ENCODE peak calls at places on chromosomes 6 and 20, in seven cellular contexts. G is Panc1, D is HCT116, V is K562, X is HepG2, S is SK-N-SH, W is GM12878. M is an unnamed sample.

GRCh38 chr6:150773969-150774368 is 91.5 kb upstream of the MTHFD1L start:
- DNase-seq in S (no peak), W (no peak), G (no peak), V (no peak), D (no peak), X (no peak), M (no peak)

GRCh38 chr20:34163316-34163715 is 51.3 kb upstream of the EIF2S2 start:
- DNase-seq in D (no peak), V (no peak), G (no peak), X (no peak), S (no peak), W (no peak), M (no peak)

GRCh38 chr20:62837790-62838458 is 21.1 kb downstream of the COL9A3 start:
- DNase-seq in W (no peak), G (no peak), S (peak; percentile 92), D (no peak), X (peak; percentile 68), V (no peak), M (no peak)

GRCh38 chr20:56752274-56752673 is 123.2 kb downstream of the TFAP2C start:
- DNase-seq in X (no peak), S (no peak), V (no peak), G (no peak), D (no peak), W (no peak), M (no peak)

GRCh38 chr6:12229332-12229731 is 60.8 kb upstream of the EDN1 start:
- DNase-seq in S (no peak), X (no peak), D (no peak), V (no peak), G (no peak), W (no peak), M (no peak)

GRCh38 chr6:142927274-142927586 is 17.7 kb downstream of the HIVEP2 start:
- DNase-seq in S (no peak), D (no peak), W (no peak), G (no peak), X (no peak), V (no peak), M (no peak)

GRCh38 chr6:156846845-156847599 is 69.8 kb downstream of the ARID1B start:
- DNase-seq in G (no peak), X (no peak), W (no peak), V (no peak), S (no peak), D (no peak), M (peak; percentile 46)

GRCh38 chr6:38306915-38307314 is 332.8 kb downstream of the BTBD9 start:
- DNase-seq in V (no peak), X (no peak), W (no peak), G (no peak), D (no peak), S (no peak), M (no peak)

GRCh38 chr6:105596284-105596755 is 193.4 kb upstream of the PREP start:
- DNase-seq in W (no peak), D (no peak), X (no peak), V (no peak), S (no peak), G (peak; percentile 85), M (no peak)

GRCh38 chr6:30194797-30195690 is 18.2 kb downstream of the TRIM26 start:
- DNase-seq in W (no peak), X (no peak), V (no peak), D (no peak), S (no peak), G (no peak), M (no peak)

GRCh38 chr20:49567421-49568256 is at the start of gene PTGIS:
- DNase-seq in S (peak; percentile 87), G (no peak), X (no peak), D (no peak), V (no peak), W (no peak), M (peak; percentile 86)

GRCh38 chr6:137229075-137229759 is 10.0 kb upstream of the IFNGR1 start:
- DNase-seq in V (no peak), X (no peak), S (no peak), G (no peak), D (no peak), W (no peak), M (no peak)

GRCh38 chr20:44589522-44589921 is 7.1 kb downstream of the PKIG start:
- DNase-seq in S (no peak), V (no peak), W (no peak), D (no peak), X (no peak), G (no peak), M (no peak)

GRCh38 chr6:23656257-23656731 is 469.7 kb upstream of the NRSN1 start:
- DNase-seq in S (peak; percentile 12), G (no peak), W (no peak), D (no peak), V (no peak), X (no peak), M (peak; percentile 18)

GRCh38 chr6:160160450-160160849 is 38.8 kb downstream of the SLC22A1 start:
- DNase-seq in G (no peak), X (peak; percentile 72), S (no peak), V (peak; percentile 46), D (no peak), W (no peak), M (no peak)
- TF ChIP-seq POLR2AphosphoS5 in G (no peak), X (no peak), S (no peak), V (no peak), D (no peak), W (no peak), M (no peak)

GRCh38 chr6:69816569-69816968 is 19.8 kb upstream of the LMBRD1 start:
- DNase-seq in G (no peak), V (no peak), W (no peak), D (no peak), X (no peak), S (no peak), M (peak; percentile 53)

GRCh38 chr6:69819138-69819537 is 22.3 kb upstream of the LMBRD1 start:
- DNase-seq in X (no peak), G (no peak), V (no peak), D (no peak), W (no peak), S (no peak), M (no peak)

GRCh38 chr6:69818223-69818930 is 21.6 kb upstream of the LMBRD1 start:
- DNase-seq in G (no peak), D (no peak), W (no peak), V (no peak), X (no peak), S (no peak), M (no peak)

GRCh38 chr6:69816017-69816416 is 19.2 kb upstream of the LMBRD1 start:
- DNase-seq in G (no peak), W (no peak), D (no peak), S (no peak), X (no peak), V (no peak), M (no peak)

GRCh38 chr6:69817358-69817757 is 20.5 kb upstream of the LMBRD1 start:
- DNase-seq in V (no peak), X (no peak), G (no peak), D (no peak), S (no peak), W (no peak), M (no peak)
- H3K4me1 ChIP-seq in V (no peaks in the 10 kb centered on the region), X (peaks cover 5% of the 10 kb centered on the region), G (no peaks in the 10 kb centered on the region), D (no peaks in the 10 kb centered on the region), S (no peaks in the 10 kb centered on the region), W (peaks cover 41% of the 10 kb centered on the region), M (peaks cover 34% of the 10 kb centered on the region)

DNA sequence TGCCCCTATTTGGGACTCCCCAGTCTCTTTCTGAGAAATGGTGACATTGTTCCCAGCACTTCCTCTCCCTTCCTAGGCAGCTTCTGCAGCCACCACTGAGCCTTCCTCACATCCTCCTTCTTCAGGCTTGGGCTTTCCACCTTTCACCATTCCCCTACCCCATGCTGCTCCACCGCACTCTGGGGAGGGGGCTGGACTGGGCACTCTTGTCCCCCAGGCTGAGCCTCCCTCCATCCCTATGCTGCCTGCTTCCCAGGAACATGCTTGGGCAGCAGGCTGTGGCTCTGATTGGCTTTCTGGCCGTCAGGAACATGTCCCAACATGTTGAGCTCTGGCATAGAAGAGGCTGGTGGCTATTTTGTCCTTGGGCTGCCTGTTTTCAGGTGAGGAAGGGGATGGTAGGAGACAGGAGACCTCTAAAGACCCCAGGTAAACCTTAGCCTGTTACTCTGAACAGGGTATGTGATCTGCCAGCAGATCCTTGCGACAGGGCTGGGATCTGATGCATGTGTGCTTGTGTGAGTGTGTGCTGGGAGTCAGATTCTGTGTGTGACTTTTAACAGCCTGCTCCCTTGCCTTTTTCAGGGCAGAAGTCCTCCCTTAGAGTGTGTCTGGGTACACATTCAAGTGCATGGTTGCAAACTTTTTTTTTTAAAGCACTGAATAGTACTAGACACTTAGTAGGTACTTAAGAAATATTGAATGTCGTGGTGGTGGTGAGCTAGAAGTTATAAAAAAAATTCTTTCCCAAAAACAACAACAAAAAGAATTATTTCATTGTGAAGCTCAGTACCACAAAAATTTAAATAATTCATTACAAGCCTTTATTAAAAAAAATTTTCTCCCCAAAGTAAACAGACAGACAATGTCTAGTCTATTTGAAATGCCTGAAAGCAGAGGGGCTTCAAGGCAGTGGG is 2.1 kb upstream of the CDKN1A start:
- DNase-seq in X (peak; percentile 81), D (no peak), W (no peak), V (no peak), S (peak; percentile 55), G (no peak), M (no peak)
- TF ChIP-seq REST in X (peak; percentile 37), D (no peak), W (no peak), V (no peak), S (no peak), G (no peak), M (no peak)

GRCh38 chr6:56244089-56244488 is 3.3 kb downstream of the COL21A1 start:
- DNase-seq in V (no peak), S (no peak), X (no peak), D (no peak), G (no peak), W (no peak), M (no peak)
- TF ChIP-seq POLR2AphosphoS5 in V (no peak), S (no peak), X (no peak), D (no peak), G (no peak), W (no peak), M (no peak)

GRCh38 chr6:89346433-89346832 is 6.1 kb downstream of the UBE2J1 start:
- DNase-seq in W (no peak), D (no peak), V (no peak), G (no peak), X (no peak), S (no peak), M (no peak)

GRCh38 chr6:89351632-89352328 is 742 bp downstream of the UBE2J1 start:
- DNase-seq in W (no peak), D (no peak), G (no peak), S (peak; percentile 34), V (no peak), X (no peak), M (peak; percentile 53)

GRCh38 chr6:89350281-89351037 is 2.1 kb downstream of the UBE2J1 start:
- DNase-seq in V (peak; percentile 26), G (no peak), D (no peak), X (no peak), W (no peak), S (no peak), M (no peak)

GRCh38 chr6:89348372-89348771 is 4.2 kb downstream of the UBE2J1 start:
- DNase-seq in W (no peak), D (no peak), S (no peak), X (no peak), V (no peak), G (no peak), M (peak; percentile 23)

DNA sequence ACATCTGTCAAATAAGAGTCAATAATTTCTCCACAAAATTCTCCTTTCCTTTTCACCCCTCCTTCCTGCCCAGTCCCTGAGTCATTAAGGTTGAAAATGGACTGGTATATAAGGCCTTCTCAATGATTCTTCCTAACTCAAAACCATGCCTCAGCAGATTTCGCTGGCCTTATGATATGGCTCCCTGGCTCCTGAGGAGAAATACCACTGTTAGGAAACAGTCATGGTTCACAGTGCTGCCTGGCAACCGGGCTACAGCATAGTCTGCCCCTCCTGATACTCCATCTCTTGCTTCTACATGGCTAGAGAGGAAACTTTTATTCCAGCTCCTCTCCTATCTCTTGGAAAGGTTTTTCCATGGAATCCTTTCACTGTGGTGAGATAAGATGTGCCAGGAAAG is 4.7 kb downstream of the UBE2J1 start:
- DNase-seq in V (no peak), X (no peak), W (no peak), D (no peak), G (no peak), S (no peak), M (no peak)
- H3K4me1 ChIP-seq in V (peaks cover 13% of the 10 kb centered on the region), X (peaks cover 42% of the 10 kb centered on the region), W (peaks cover 43% of the 10 kb centered on the region), D (peaks cover 16% of the 10 kb centered on the region), G (peaks cover 9% of the 10 kb centered on the region), S (peaks cover 19% of the 10 kb centered on the region), M (peaks cover 8% of the 10 kb centered on the region)